ENCODE peak calls at places on chromosomes 4 and X, in eight cellular contexts. I is suprapubic skin, F is tibial artery, P is fibroblast of lung, E is transverse colon, H is HepG2, V is MM.1S, G is Panc1. C is an unnamed sample. For H3K9me3 and H3K4me1, the result is how much of the 10 kb centered on the place peaks cover.

GRCh38 chrX:104307341-104307740 is 52.6 kb upstream of the ESX1 start:
- DNase-seq in P (peak), E (no peak), H (no peak), G (no peak), I (no peak), F (no peak), V (no peak), C (no peak)

GRCh38 chrX:27882695-27883094 is 74.9 kb downstream of the MAGEB10 start:
- DNase-seq in P (no peak), I (no peak), H (no peak), V (no peak), F (no peak), G (no peak), E (no peak), C (no peak)

GRCh38 chr4:155789391-155789790 is 30.6 kb downstream of the GUCY1B1 start:
- DNase-seq in F (no peak), I (no peak), G (no peak), E (no peak), V (peak), P (no peak), H (no peak), C (no peak)

GRCh38 chr4:169620846-169621228 is 459 bp downstream of the CLCN3 start:
- DNase-seq in E (peak), I (no peak), G (no peak), P (peak), H (peak), V (peak), F (no peak), C (no peak)

GRCh38 chr4:119955256-119955655 is 111.4 kb downstream of the MAD2L1 start:
- DNase-seq in P (no peak), I (no peak), E (no peak), G (no peak), V (no peak), F (no peak), H (no peak), C (no peak)

GRCh38 chr4:3800351-3800750 is 34.2 kb downstream of the ADRA2C start:
- DNase-seq in P (no peak), V (no peak), G (no peak), E (no peak), F (no peak), I (no peak), H (no peak), C (no peak)

GRCh38 chr4:183936574-183937335 is 31.6 kb downstream of the STOX2 start:
- DNase-seq in V (no peak), I (no peak), P (no peak), G (no peak), H (no peak), F (no peak), E (no peak), C (no peak)

GRCh38 chr4:61359301-61359700 is 159.2 kb downstream of the ADGRL3 start:
- DNase-seq in P (no peak), G (no peak), H (no peak), F (no peak), I (no peak), E (no peak), V (no peak), C (no peak)

GRCh38 chr4:114311745-114312144 is 286.9 kb upstream of the UGT8 start:
- DNase-seq in P (no peak), G (no peak), V (no peak), H (no peak), E (no peak), F (no peak), I (no peak), C (no peak)

GRCh38 chrX:18873189-18873791 is 110.6 kb downstream of the PHKA2 start:
- DNase-seq in G (no peak), P (peak), H (no peak), V (no peak), E (no peak), F (peak), I (no peak), C (no peak)

GRCh38 chr4:122117743-122118142 is 34.4 kb upstream of the BLTP1 start:
- DNase-seq in I (no peak), F (no peak), H (no peak), G (no peak), E (no peak), P (peak), V (no peak), C (no peak)

GRCh38 chrX:132833373-132833772 is 125.1 kb downstream of the HS6ST2 start:
- DNase-seq in H (no peak), P (no peak), V (no peak), G (no peak), I (no peak), E (no peak), F (no peak), C (no peak)

GRCh38 chrX:154097597-154098541 is at the start of gene MECP2:
- DNase-seq in H (peak), I (peak), G (peak), P (peak), V (peak), F (peak), E (peak), C (peak)

GRCh38 chr4:8740666-8741395 is 130.8 kb downstream of the HMX1 start:
- DNase-seq in I (no peak), F (no peak), G (no peak), E (no peak), H (no peak), P (no peak), V (no peak), C (no peak)

GRCh38 chr4:13285336-13285735 is 198.8 kb downstream of the RAB28 start:
- DNase-seq in F (no peak), V (no peak), P (peak), G (no peak), H (no peak), I (no peak), E (no peak), C (no peak)
- H3K4me3 ChIP-seq in F (no peak), V (no peak), P (no peak), G (no peak), H (no peak), I (no peak), E (no peak), C (no peak)

GRCh38 chrX:81728622-81729021 is 526.7 kb downstream of the SH3BGRL start:
- DNase-seq in E (no peak), F (no peak), V (no peak), H (no peak), I (no peak), G (no peak), P (no peak), C (no peak)
- H3K9me3 ChIP-seq in E (under half), F (under half), V (under half), H (half or more), I (under half), G (under half), P (under half), C (under half)

GRCh38 chr4:93996895-93997294 is 168.3 kb downstream of the ATOH1 start:
- DNase-seq in H (no peak), E (no peak), F (no peak), G (no peak), P (no peak), I (no peak), V (no peak), C (no peak)
- H3K4me1 ChIP-seq in H (under half), E (under half), F (under half), G (under half), P (under half), I (under half), V (under half), C (under half)

GRCh38 chrX:9471571-9471985 is 6.7 kb downstream of the TBL1X start:
- DNase-seq in I (no peak), P (peak), F (no peak), V (no peak), E (no peak), H (peak), G (no peak), C (no peak)
- H3K4me3 ChIP-seq in I (no peak), P (no peak), F (no peak), V (no peak), E (no peak), H (no peak), G (no peak), C (no peak)

GRCh38 chr4:80989921-80990544 is 40.5 kb upstream of the BMP3 start:
- DNase-seq in V (peak), P (peak), G (peak), E (no peak), F (no peak), H (peak), I (no peak), C (peak)
- H3K9me3 ChIP-seq in V (under half), P (under half), G (under half), E (under half), F (under half), H (under half), I (under half), C (under half)

GRCh38 chrX:30586516-30586915 is 8.9 kb upstream of the TASL start:
- DNase-seq in F (no peak), H (no peak), E (no peak), P (no peak), I (no peak), V (no peak), G (no peak), C (no peak)
- H3K4me1 ChIP-seq in F (under half), H (under half), E (under half), P (under half), I (under half), V (under half), G (under half), C (under half)

DNA sequence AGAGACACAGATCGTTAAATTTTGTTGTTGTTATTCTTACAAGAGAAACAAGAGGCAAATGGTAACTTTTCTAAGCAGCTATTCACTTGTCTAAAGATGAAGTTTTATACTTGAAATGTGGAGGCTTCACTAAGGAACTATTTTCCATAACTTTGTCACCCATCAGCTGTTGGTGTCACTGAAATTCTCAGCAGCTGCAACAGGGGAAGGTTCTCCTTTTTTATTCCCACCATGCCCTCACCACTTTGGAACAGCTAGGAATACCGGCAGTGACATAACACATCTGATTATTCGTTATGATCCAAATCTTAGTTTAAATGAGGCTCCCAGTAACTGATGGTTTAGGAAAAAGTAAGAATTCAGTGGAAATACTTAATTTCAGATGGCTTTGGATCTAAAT is 147.0 kb upstream of the LEF1 start:
- DNase-seq in E (no peak), I (no peak), G (no peak), H (no peak), P (no peak), V (no peak), F (no peak), C (no peak)
- H3K4me3 ChIP-seq in E (no peak), I (no peak), G (no peak), H (no peak), P (no peak), V (no peak), F (no peak), C (no peak)

GRCh38 chr4:25233737-25234389 is at the start of gene PI4K2B:
- DNase-seq in I (peak), P (peak), V (peak), H (peak), F (peak), G (no peak), E (peak), C (peak)
- H3K9me3 ChIP-seq in I (under half), P (under half), V (under half), H (under half), F (under half), G (under half), E (under half), C (under half)

GRCh38 chr4:26907731-26908599 is 47.3 kb downstream of the STIM2 start:
- DNase-seq in G (no peak), I (no peak), E (no peak), H (no peak), F (no peak), P (no peak), V (peak), C (no peak)
- H3K4me1 ChIP-seq in G (under half), I (under half), E (under half), H (under half), F (under half), P (under half), V (under half), C (under half)

C was measured in iPS DF 6.9.